ENCODE peak calls at places on chromosomes 16 and 17, in six cellular contexts. X, F, G, L, I and V are unnamed samples. For H3K4me1, the result is how much of the 10 kb centered on the place peaks cover.

GRCh38 chr16:72013389-72013788 is 4.8 kb downstream of the DHODH start:
- DNase-seq in X (no peak), G (no peak), I (no peak), L (peak), F (no peak), V (no peak)

GRCh38 chr16:21950782-21951521 is 2.2 kb upstream of the UQCRC2 start:
- DNase-seq in L (no peak), X (no peak), F (no peak), G (peak), I (no peak), V (peak)

GRCh38 chr17:82998637-82999036 is 80.8 kb upstream of the METRNL start:
- DNase-seq in G (no peak), X (no peak), L (no peak), I (no peak), F (no peak), V (no peak)

GRCh38 chr17:8126306-8127066 is 2.6 kb upstream of the HES7 start:
- DNase-seq in X (no peak), L (no peak), G (peak), I (no peak), F (no peak), V (peak)

GRCh38 chr16:50861926-50862325 is 120.0 kb downstream of the CYLD start:
- DNase-seq in F (no peak), X (no peak), L (peak), I (no peak), G (no peak), V (no peak)

GRCh38 chr17:14317383-14317782 is 16.5 kb downstream of the HS3ST3B1 start:
- DNase-seq in X (no peak), F (no peak), G (no peak), L (no peak), I (no peak), V (no peak)

GRCh38 chr17:75048396-75048933 is 1.4 kb downstream of the KCTD2 start:
- DNase-seq in L (no peak), I (peak), F (no peak), X (no peak), G (no peak), V (no peak)

GRCh38 chr16:89256651-89257254 is 39.2 kb downstream of the ZNF778 start:
- DNase-seq in I (peak), X (peak), G (peak), F (peak), L (no peak), V (peak)

GRCh38 chr17:10631048-10631700 is 25.9 kb downstream of the MYH3 start:
- DNase-seq in L (no peak), G (no peak), X (peak), F (no peak), I (no peak), V (peak)

GRCh38 chr17:63946440-63947363 is 14.6 kb upstream of the CD79B start:
- DNase-seq in G (peak), L (no peak), I (no peak), F (no peak), X (peak), V (peak)

GRCh38 chr16:386641-387156 is 4.9 kb upstream of the PGAP6 start:
- DNase-seq in I (no peak), F (no peak), L (no peak), X (peak), G (no peak), V (no peak)

GRCh38 chr17:49990921-49991320 is 4.1 kb downstream of the DLX3 start:
- DNase-seq in X (no peak), F (no peak), I (no peak), L (no peak), G (no peak), V (no peak)
- H3K4me1 ChIP-seq in X (under half), F (under half), I (under half), L (under half), G (under half), V (under half)

GRCh38 chr16:3872216-3872895 is 8.2 kb downstream of the CREBBP start:
- DNase-seq in G (no peak), F (no peak), L (no peak), I (no peak), X (no peak), V (no peak)

GRCh38 chr16:3874794-3875692 is 5.5 kb downstream of the CREBBP start:
- DNase-seq in I (no peak), F (no peak), G (no peak), L (no peak), X (no peak), V (no peak)

GRCh38 chr16:3876160-3876559 is 4.4 kb downstream of the CREBBP start:
- DNase-seq in G (no peak), X (no peak), I (no peak), F (no peak), L (no peak), V (no peak)

GRCh38 chr16:3874242-3874641 is 6.3 kb downstream of the CREBBP start:
- DNase-seq in F (no peak), G (no peak), X (no peak), I (no peak), L (no peak), V (no peak)

GRCh38 chr16:3873482-3874173 is 6.9 kb downstream of the CREBBP start:
- DNase-seq in F (no peak), I (no peak), X (no peak), G (no peak), L (no peak), V (no peak)
- H3K4me1 ChIP-seq in F (under half), I (half or more), X (half or more), G (half or more), L (under half), V (under half)

GRCh38 chr17:58335061-58335731 is 6.6 kb upstream of the TSPOAP1 start:
- DNase-seq in F (no peak), L (no peak), G (peak), X (peak), I (no peak), V (no peak)

GRCh38 chr17:58337126-58337599 is 8.6 kb upstream of the TSPOAP1 start:
- DNase-seq in G (peak), X (peak), I (no peak), F (no peak), L (no peak), V (peak)

GRCh38 chr17:58335779-58336455 is 7.3 kb upstream of the TSPOAP1 start:
- DNase-seq in L (no peak), X (peak), I (no peak), F (no peak), G (peak), V (peak)

GRCh38 chr17:58337600-58338453 is 9.2 kb upstream of the TSPOAP1 start:
- DNase-seq in G (peak), I (peak), F (no peak), L (no peak), X (peak), V (peak)

GRCh38 chr17:58336456-58337094 is 8.0 kb upstream of the TSPOAP1 start:
- DNase-seq in G (peak), L (no peak), I (no peak), F (no peak), X (peak), V (no peak)
- H3K4me1 ChIP-seq in G (half or more), L (under half), I (under half), F (under half), X (half or more), V (under half)

DNA sequence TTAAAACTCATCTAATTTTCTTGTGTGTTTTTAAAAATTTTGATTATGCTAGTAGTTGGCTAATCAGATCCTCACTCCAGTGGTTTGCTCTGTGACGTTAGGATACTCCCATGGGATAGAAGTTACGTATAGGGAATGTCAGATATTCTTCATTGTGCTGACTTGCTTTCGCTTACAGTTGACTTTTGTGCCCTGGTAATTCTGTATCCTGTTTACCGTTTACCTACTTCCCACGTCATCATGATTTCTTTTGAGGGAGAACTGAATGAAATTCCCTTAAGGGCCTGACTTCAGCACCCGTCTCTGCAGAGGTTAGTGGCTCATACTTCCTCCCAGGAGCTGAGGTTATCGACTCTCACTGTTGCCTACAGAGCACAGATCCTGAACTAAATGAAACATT is 2.6 kb downstream of the PRKAR1A start:
- DNase-seq in I (no peak), X (no peak), L (no peak), F (no peak), G (no peak), V (peak)
- H3K4me1 ChIP-seq in I (under half), X (half or more), L (under half), F (under half), G (under half), V (under half)